ENCODE peak calls at places on chromosomes 3 and 15, in five cellular contexts. T is GM10248, Z is omental fat pad, P is HCT116, I is neural crest cell. A is an unnamed sample.

GRCh38 chr15:33022629-33023028 is 171.9 kb downstream of the FMN1 start:
- DNase-seq in T (no peak), Z (no peak), P (no peak), I (no peak), A (no peak)

GRCh38 chr3:197701851-197702250 is 34.9 kb downstream of the RUBCN start:
- DNase-seq in T (no peak), Z (no peak), P (no peak), I (no peak), A (no peak)

GRCh38 chr3:8593022-8593817 is 51.4 kb downstream of the SSUH2 start:
- DNase-seq in T (no peak), Z (no peak), P (no peak), I (no peak), A (no peak)

GRCh38 chr15:73941871-73942635 is 15.8 kb downstream of the LOXL1 start:
- DNase-seq in T (no peak), Z (no peak), P (no peak), I (no peak), A (peak; percentile 65)

GRCh38 chr3:62538706-62539356 is 165.5 kb upstream of the FEZF2 start:
- DNase-seq in T (no peak), Z (no peak), P (no peak), I (no peak), A (no peak)

GRCh38 chr3:171824076-171824475 is 13.8 kb upstream of the PLD1 start:
- DNase-seq in T (no peak), Z (no peak), P (no peak), I (no peak), A (no peak)

GRCh38 chr3:32480596-32480995 is 22.1 kb downstream of the CMTM6 start:
- DNase-seq in T (no peak), Z (no peak), P (no peak), I (no peak), A (no peak)

GRCh38 chr3:197042539-197042938 is 12.9 kb upstream of the MELTF start:
- DNase-seq in T (no peak), Z (no peak), P (no peak), I (no peak), A (no peak)

GRCh38 chr3:128942161-128942952 is 51.5 kb downstream of the CFAP92 start:
- DNase-seq in T (no peak), Z (no peak), P (peak; percentile 38), I (no peak), A (no peak)

GRCh38 chr3:8658326-8659212 is 14.0 kb upstream of the SSUH2 start:
- DNase-seq in T (peak; percentile 57), Z (peak; percentile 35), P (no peak), I (no peak), A (peak; percentile 96)

GRCh38 chr3:145637105-145637504 is 523.9 kb downstream of the PLOD2 start:
- DNase-seq in T (no peak), Z (no peak), P (no peak), I (no peak), A (no peak)

GRCh38 chr3:112126501-112126900 is 6.5 kb downstream of the GCSAM start:
- DNase-seq in T (no peak), Z (no peak), P (no peak), I (no peak), A (no peak)

GRCh38 chr15:27956285-27956684 is 142.8 kb downstream of the OCA2 start:
- DNase-seq in T (no peak), Z (no peak), P (no peak), I (no peak), A (no peak)

GRCh38 chr15:99928429-99928981 is 195.3 kb upstream of the LYSMD4 start:
- DNase-seq in T (peak; percentile 86), Z (no peak), P (peak; percentile 42), I (peak; percentile 71), A (peak; percentile 24)

GRCh38 chr3:171845541-171846284 is 2.6 kb downstream of the TMEM212 start:
- DNase-seq in T (no peak), Z (no peak), P (no peak), I (no peak), A (no peak)

GRCh38 chr3:180855364-180855763 is 57.1 kb upstream of the FXR1 start:
- DNase-seq in T (no peak), Z (no peak), P (peak; percentile 26), I (no peak), A (no peak)

GRCh38 chr15:71152542-71152941 is 37.3 kb downstream of the THSD4 start:
- DNase-seq in T (no peak), Z (no peak), P (no peak), I (no peak), A (no peak)

GRCh38 chr3:183487046-183487445 is 58.6 kb upstream of the MCF2L2 start:
- DNase-seq in T (no peak), Z (no peak), P (no peak), I (no peak), A (peak; percentile 21)

GRCh38 chr3:194255252-194256039 is 95.7 kb downstream of the CPN2 start:
- DNase-seq in T (peak; percentile 49), Z (no peak), P (no peak), I (no peak), A (peak; percentile 75)

GRCh38 chr15:75172168-75172841 is 29.4 kb upstream of the C15orf39 start:
- DNase-seq in T (no peak), Z (no peak), P (no peak), I (no peak), A (no peak)

GRCh38 chr3:170532573-170532972 is 53.3 kb downstream of the SLC7A14 start:
- DNase-seq in T (no peak), Z (no peak), P (no peak), I (no peak), A (no peak)

GRCh38 chr3:52385157-52385556 is 59.7 kb downstream of the SEMA3G start:
- DNase-seq in T (peak; percentile 75), Z (no peak), P (peak; percentile 64), I (peak; percentile 50), A (no peak)

GRCh38 chr3:170307998-170308398 is 49.5 kb upstream of the SKIL start:
- DNase-seq in T (no peak), Z (no peak), P (no peak), I (no peak), A (no peak)

GRCh38 chr15:66865622-66866611 is 163.9 kb downstream of the SMAD6 start:
- DNase-seq in T (peak; percentile 77), Z (no peak), P (no peak), I (no peak), A (no peak)

GRCh38 chr15:81362790-81363189 is 11.2 kb downstream of the TMC3 start:
- DNase-seq in T (no peak), Z (no peak), P (no peak), I (no peak), A (no peak)

GRCh38 chr3:106392905-106393304 is 524.1 kb upstream of the CBLB start:
- DNase-seq in T (no peak), Z (no peak), P (no peak), I (no peak), A (no peak)

GRCh38 chr15:51093865-51094605 is 671 bp downstream of the TNFAIP8L3 start:
- DNase-seq in T (peak; percentile 57), Z (no peak), P (no peak), I (peak; percentile 9), A (peak; percentile 81)

GRCh38 chr3:129240436-129240835 is 9.0 kb upstream of the COPG1 start:
- DNase-seq in T (no peak), Z (no peak), P (no peak), I (no peak), A (no peak)

GRCh38 chr3:43685921-43686320 is 4.8 kb upstream of the ABHD5 start:
- DNase-seq in T (no peak), Z (no peak), P (no peak), I (no peak), A (no peak)

GRCh38 chr15:60343221-60343970 is 54.4 kb downstream of the ANXA2 start:
- DNase-seq in T (no peak), Z (no peak), P (no peak), I (no peak), A (no peak)

GRCh38 chr3:185313693-185314246 is 49.2 kb upstream of the MAP3K13 start:
- DNase-seq in T (no peak), Z (no peak), P (no peak), I (no peak), A (no peak)

GRCh38 chr3:72306800-72307341 is 521.9 kb upstream of the PROK2 start:
- DNase-seq in T (no peak), Z (no peak), P (no peak), I (no peak), A (no peak)
- TF ChIP-seq CTCF in T (no peak), Z (no peak), P (no peak), I (no peak), A (no peak)

GRCh38 chr3:21783834-21784233 is 32.8 kb upstream of the ZNF385D start:
- DNase-seq in T (no peak), Z (no peak), P (no peak), I (no peak), A (no peak)
- TF ChIP-seq CTCF in T (no peak), Z (no peak), P (no peak), I (no peak), A (no peak)

GRCh38 chr15:65834603-65835282 is 34.5 kb upstream of the RAB11A start:
- DNase-seq in T (no peak), Z (no peak), P (no peak), I (no peak), A (no peak)

GRCh38 chr15:65839354-65839901 is 29.9 kb upstream of the RAB11A start:
- DNase-seq in T (no peak), Z (no peak), P (no peak), I (no peak), A (no peak)

GRCh38 chr15:65837301-65838283 is 31.7 kb upstream of the RAB11A start:
- DNase-seq in T (no peak), Z (no peak), P (no peak), I (no peak), A (no peak)

GRCh38 chr15:65835452-65835851 is 33.8 kb upstream of the RAB11A start:
- DNase-seq in T (no peak), Z (no peak), P (no peak), I (no peak), A (no peak)

GRCh38 chr15:65836665-65837064 is 32.6 kb upstream of the RAB11A start:
- DNase-seq in T (no peak), Z (no peak), P (peak; percentile 16), I (no peak), A (no peak)
- TF ChIP-seq CTCF in T (peak; percentile 48), Z (no peak), P (peak; percentile 55), I (peak; percentile 26), A (no peak)

GRCh38 chr15:39801641-39802309 is 19.1 kb upstream of the FSIP1 start:
- DNase-seq in T (peak; percentile 65), Z (no peak), P (peak; percentile 46), I (no peak), A (no peak)
- TF ChIP-seq CTCF in T (peak; percentile 35), Z (no peak), P (peak; percentile 24), I (peak; percentile 47), A (no peak)

GRCh38 chr15:65414841-65415621 is 7.7 kb downstream of the IGDCC4 start:
- DNase-seq in T (no peak), Z (no peak), P (no peak), I (peak; percentile 40), A (no peak)
- TF ChIP-seq CTCF in T (no peak), Z (no peak), P (no peak), I (no peak), A (no peak)